ENCODE peak calls at places on chromosomes 7 and 10, in seven cellular contexts. L is fibroblast of lung, E is NCI-H774, V is HFF-Myc, Z is amniotic stem cell, T is NCI-H1105, B is keratinocyte. M is an unnamed sample.

GRCh38 chr7:42053834-42054233 is 183.2 kb downstream of the GLI3 start:
- DNase-seq in L (no peak), E (no peak), V (no peak), Z (no peak), T (no peak), B (no peak), M (no peak)

GRCh38 chr10:86765548-86765947 is 9.1 kb downstream of the BMPR1A start:
- DNase-seq in L (no peak), E (no peak), V (no peak), Z (no peak), T (no peak), B (no peak), M (no peak)

GRCh38 chr7:14596421-14596820 is 306.1 kb downstream of the DGKB start:
- DNase-seq in L (peak), E (no peak), V (no peak), Z (no peak), T (no peak), B (no peak), M (no peak)

GRCh38 chr7:82410461-82410860 is 33.1 kb downstream of the CACNA2D1 start:
- DNase-seq in L (no peak), E (peak), V (no peak), Z (no peak), T (peak), B (no peak), M (no peak)

GRCh38 chr7:25124485-25125136 is 449 bp downstream of the CYCS start:
- DNase-seq in L (peak), E (no peak), V (no peak), Z (no peak), T (no peak), B (no peak), M (peak)

GRCh38 chr10:12796431-12797185 is 204.9 kb downstream of the CCDC3 start:
- DNase-seq in L (no peak), E (no peak), V (no peak), Z (no peak), T (no peak), B (no peak), M (no peak)

GRCh38 chr7:118372530-118372929 is 148.0 kb downstream of the ANKRD7 start:
- DNase-seq in L (peak), E (no peak), V (no peak), Z (no peak), T (no peak), B (no peak), M (peak)

GRCh38 chr7:43307522-43307921 is 195.1 kb downstream of the HECW1 start:
- DNase-seq in L (no peak), E (no peak), V (no peak), Z (no peak), T (no peak), B (no peak), M (no peak)

GRCh38 chr7:39554583-39555140 is 11.5 kb upstream of the YAE1 start:
- DNase-seq in L (peak), E (no peak), V (no peak), Z (no peak), T (no peak), B (no peak), M (no peak)

GRCh38 chr10:58291538-58292174 is 22.7 kb downstream of the CISD1 start:
- DNase-seq in L (peak), E (no peak), V (no peak), Z (peak), T (peak), B (no peak), M (peak)

GRCh38 chr7:18610331-18610948 is 114.9 kb downstream of the HDAC9 start:
- DNase-seq in L (peak), E (no peak), V (peak), Z (no peak), T (peak), B (no peak), M (peak)

GRCh38 chr7:123289200-123289599 is 89.4 kb upstream of the SLC13A1 start:
- DNase-seq in L (no peak), E (no peak), V (no peak), Z (no peak), T (no peak), B (no peak), M (no peak)

GRCh38 chr10:130770018-130770630 is 541.4 kb downstream of the TCERG1L start:
- DNase-seq in L (no peak), E (no peak), V (no peak), Z (no peak), T (no peak), B (no peak), M (no peak)

GRCh38 chr10:71191019-71191418 is 21.4 kb upstream of the UNC5B start:
- DNase-seq in L (no peak), E (no peak), V (no peak), Z (no peak), T (no peak), B (no peak), M (no peak)

GRCh38 chr10:49534670-49535381 is 4.1 kb downstream of the ERCC6 start:
- DNase-seq in L (peak), E (no peak), V (peak), Z (peak), T (no peak), B (no peak), M (no peak)

GRCh38 chr7:55569797-55570196 is 2.5 kb downstream of the VOPP1 start:
- DNase-seq in L (no peak), E (no peak), V (no peak), Z (no peak), T (no peak), B (no peak), M (no peak)

GRCh38 chr7:82230826-82231581 is 212.6 kb downstream of the CACNA2D1 start:
- DNase-seq in L (no peak), E (no peak), V (no peak), Z (no peak), T (peak), B (no peak), M (no peak)

GRCh38 chr10:15472431-15473400 is 101.6 kb upstream of the FAM171A1 start:
- DNase-seq in L (peak), E (no peak), V (no peak), Z (peak), T (no peak), B (no peak), M (no peak)

GRCh38 chr7:42774436-42774835 is 137.4 kb downstream of the C7orf25 start:
- DNase-seq in L (no peak), E (no peak), V (no peak), Z (no peak), T (no peak), B (peak), M (no peak)

GRCh38 chr10:104925232-104925851 is 284.3 kb downstream of the SORCS3 start:
- DNase-seq in L (peak), E (peak), V (peak), Z (no peak), T (peak), B (no peak), M (peak)

GRCh38 chr10:31739759-31740158 is 188.9 kb downstream of the ARHGAP12 start:
- DNase-seq in L (no peak), E (no peak), V (peak), Z (no peak), T (no peak), B (no peak), M (no peak)

GRCh38 chr7:22464299-22464698 is 35.7 kb downstream of the STEAP1B start:
- DNase-seq in L (no peak), E (no peak), V (no peak), Z (no peak), T (no peak), B (no peak), M (no peak)

GRCh38 chr7:156556083-156556482 is 84.5 kb upstream of the RNF32 start:
- DNase-seq in L (no peak), E (no peak), V (no peak), Z (no peak), T (no peak), B (no peak), M (no peak)

GRCh38 chr7:96034940-96035727 is 262.8 kb downstream of the DYNC1I1 start:
- DNase-seq in L (peak), E (peak), V (no peak), Z (no peak), T (peak), B (no peak), M (no peak)

GRCh38 chr7:106788637-106789036 is 76.4 kb upstream of the PIK3CG start:
- DNase-seq in L (no peak), E (no peak), V (no peak), Z (no peak), T (no peak), B (no peak), M (no peak)

GRCh38 chr7:27181795-27182275 is 3.2 kb downstream of the HOXA11 start:
- DNase-seq in L (no peak), E (no peak), V (no peak), Z (no peak), T (no peak), B (no peak), M (no peak)

GRCh38 chr7:139884441-139884840 is 55.4 kb downstream of the TBXAS1 start:
- DNase-seq in L (no peak), E (no peak), V (no peak), Z (no peak), T (no peak), B (no peak), M (no peak)

GRCh38 chr7:68321076-68321639 is 1277.1 kb upstream of the AUTS2 start:
- DNase-seq in L (no peak), E (peak), V (no peak), Z (no peak), T (peak), B (peak), M (no peak)

GRCh38 chr7:149742075-149742701 is 31.2 kb downstream of the ZNF467 start:
- DNase-seq in L (peak), E (peak), V (peak), Z (peak), T (peak), B (no peak), M (peak)

GRCh38 chr10:94443549-94443948 is 41.2 kb downstream of the TBC1D12 start:
- DNase-seq in L (no peak), E (no peak), V (no peak), Z (no peak), T (no peak), B (no peak), M (no peak)

GRCh38 chr7:69534461-69535041 is 63.7 kb upstream of the AUTS2 start:
- DNase-seq in L (no peak), E (no peak), V (no peak), Z (no peak), T (no peak), B (no peak), M (no peak)

GRCh38 chr7:101532400-101533102 is 96.5 kb downstream of the MYL10 start:
- DNase-seq in L (no peak), E (no peak), V (no peak), Z (no peak), T (no peak), B (no peak), M (no peak)

M was measured in erythroblast.